ENCODE peak calls at places on chromosomes 1 and 21, in four cellular contexts. U, K, R and Y are unnamed samples.

GRCh38 chr1:207084701-207085180 is 3.9 kb upstream of the C4BPB start:
- DNase-seq in U (peak), K (peak), R (no peak), Y (peak)

GRCh38 chr21:45102391-45102932 is 28.1 kb downstream of the ADARB1 start:
- DNase-seq in U (no peak), K (no peak), R (no peak), Y (no peak)

GRCh38 chr1:176803596-176803995 is 340.6 kb downstream of the PAPPA2 start:
- DNase-seq in U (no peak), K (no peak), R (no peak), Y (no peak)

GRCh38 chr1:170530972-170531757 is 801 bp upstream of the GORAB start:
- DNase-seq in U (no peak), K (no peak), R (no peak), Y (peak)

GRCh38 chr1:243264718-243265117 is 8.9 kb downstream of the SDCCAG8 start:
- DNase-seq in U (no peak), K (no peak), R (no peak), Y (no peak)

GRCh38 chr21:33069994-33070811 is at the start of gene OLIG1:
- DNase-seq in U (no peak), K (no peak), R (no peak), Y (peak)

GRCh38 chr1:87123610-87124009 is 205.1 kb upstream of the LMO4 start:
- DNase-seq in U (no peak), K (no peak), R (no peak), Y (no peak)

GRCh38 chr1:109777980-109778625 is 14.4 kb upstream of the EPS8L3 start:
- DNase-seq in U (no peak), K (no peak), R (no peak), Y (peak)

GRCh38 chr1:230836347-230836746 is 32.0 kb downstream of the C1orf198 start:
- DNase-seq in U (no peak), K (no peak), R (no peak), Y (no peak)

GRCh38 chr1:58909162-58909560 is 125.3 kb upstream of the JUN start:
- DNase-seq in U (no peak), K (no peak), R (no peak), Y (no peak)

GRCh38 chr1:118636004-118636403 is 352.1 kb downstream of the TBX15 start:
- DNase-seq in U (no peak), K (no peak), R (no peak), Y (no peak)

GRCh38 chr1:110606784-110607662 is 865 bp upstream of the KCNA2 start:
- DNase-seq in U (peak), K (no peak), R (no peak), Y (peak)

GRCh38 chr21:45408811-45409261 is 3.9 kb downstream of the COL18A1 start:
- DNase-seq in U (no peak), K (no peak), R (no peak), Y (no peak)

GRCh38 chr1:240401721-240402120 is 210.2 kb downstream of the GREM2 start:
- DNase-seq in U (no peak), K (no peak), R (no peak), Y (no peak)

GRCh38 chr21:35565204-35565611 is 495.1 kb downstream of the SETD4 start:
- DNase-seq in U (no peak), K (no peak), R (no peak), Y (no peak)

GRCh38 chr1:109883248-109883955 is 27.2 kb upstream of the CSF1 start:
- DNase-seq in U (no peak), K (peak), R (no peak), Y (no peak)

GRCh38 chr1:117697220-117697781 is 91.5 kb downstream of the TENT5C start:
- DNase-seq in U (no peak), K (no peak), R (no peak), Y (no peak)

GRCh38 chr1:17404820-17405219 is 32.8 kb downstream of the PADI6 start:
- DNase-seq in U (no peak), K (no peak), R (no peak), Y (no peak)

GRCh38 chr21:44742418-44743153 is 31.2 kb upstream of the TSPEAR start:
- DNase-seq in U (no peak), K (peak), R (no peak), Y (no peak)

GRCh38 chr1:215911406-215911968 is 344.4 kb downstream of the KCTD3 start:
- DNase-seq in U (no peak), K (no peak), R (no peak), Y (no peak)

GRCh38 chr1:9717193-9718005 is 65.9 kb downstream of the PIK3CD start:
- DNase-seq in U (peak), K (peak), R (peak), Y (peak)

GRCh38 chr1:23567996-23568607 is 8.8 kb upstream of the ID3 start:
- DNase-seq in U (peak), K (no peak), R (no peak), Y (peak)
- TF ChIP-seq ATF2 in U (no peak), K (no peak), R (no peak), Y (no peak)

GRCh38 chr1:234748713-234749112 is 138.7 kb upstream of the IRF2BP2 start:
- DNase-seq in U (no peak), K (no peak), R (no peak), Y (no peak)

GRCh38 chr1:234753979-234754378 is 144.0 kb upstream of the IRF2BP2 start:
- DNase-seq in U (no peak), K (no peak), R (no peak), Y (no peak)

GRCh38 chr1:234751678-234752077 is 141.7 kb upstream of the IRF2BP2 start:
- DNase-seq in U (no peak), K (no peak), R (no peak), Y (no peak)

GRCh38 chr1:234752927-234753326 is 142.9 kb upstream of the IRF2BP2 start:
- DNase-seq in U (no peak), K (no peak), R (no peak), Y (no peak)

GRCh38 chr1:234750922-234751595 is 141.1 kb upstream of the IRF2BP2 start:
- DNase-seq in U (peak), K (peak), R (no peak), Y (no peak)
- TF ChIP-seq CREM in U (no peak), K (no peak), R (no peak), Y (no peak)

DNA sequence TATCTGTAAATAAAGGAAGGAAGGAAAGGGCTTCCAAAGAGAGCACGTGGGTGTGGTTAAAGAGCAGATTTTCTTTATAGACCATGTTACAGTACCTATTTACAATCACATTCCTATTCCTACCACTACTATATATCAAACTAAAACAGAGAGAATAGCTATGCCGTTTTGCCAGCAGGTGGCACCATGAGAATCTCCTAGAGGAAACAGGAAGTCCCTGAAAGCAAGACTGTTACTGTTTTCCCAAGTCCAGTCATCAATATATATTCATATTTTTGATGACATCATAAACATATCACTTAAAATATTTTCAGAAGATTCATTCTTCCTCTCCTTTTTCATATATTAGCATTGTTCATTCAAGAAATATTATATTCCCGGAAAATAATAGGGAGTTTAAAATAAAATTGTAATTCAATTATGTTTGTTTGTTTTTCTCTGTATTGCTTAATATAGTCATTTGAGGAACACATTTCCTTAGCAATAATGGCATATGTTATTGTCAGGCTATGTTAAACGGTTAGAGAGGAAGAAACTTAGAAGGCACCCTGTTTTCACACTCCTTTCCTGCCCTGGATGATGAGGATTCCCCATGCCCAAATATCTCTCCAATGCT is 6.6 kb downstream of the CCDC190 start:
- DNase-seq in U (peak), K (peak), R (no peak), Y (peak)
- TF ChIP-seq ATF2 in U (no peak), K (no peak), R (no peak), Y (no peak)

DNA sequence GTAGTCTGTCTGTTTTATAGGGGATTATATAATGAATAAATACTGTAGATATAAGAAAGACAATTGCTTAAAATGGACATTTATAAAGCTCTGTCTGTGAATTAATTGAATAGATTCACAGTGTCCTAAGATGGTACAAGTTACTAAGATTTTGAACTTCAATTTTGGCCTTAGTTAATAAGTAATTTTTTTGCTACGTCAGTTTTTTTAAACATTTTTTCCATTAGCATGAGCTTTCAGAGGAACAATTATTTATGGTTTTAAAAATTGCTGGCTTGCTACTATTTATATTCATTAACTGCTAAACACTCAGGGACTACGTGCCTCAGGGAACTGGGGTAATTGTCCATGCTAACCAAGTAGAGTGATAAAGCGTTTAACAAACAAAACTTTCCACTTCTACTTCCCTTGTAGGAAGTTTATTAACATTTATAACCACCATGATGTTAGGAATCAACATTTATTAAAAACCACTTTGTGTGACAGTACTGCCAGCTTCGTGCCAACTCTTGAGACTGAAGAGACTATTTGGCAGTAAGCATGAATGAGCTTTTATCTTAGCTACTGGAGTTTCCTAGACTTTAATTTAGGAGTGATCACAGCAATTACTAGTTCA is 65.4 kb upstream of the PTGS2 start:
- DNase-seq in U (no peak), K (no peak), R (no peak), Y (no peak)
- TF ChIP-seq CREM in U (no peak), K (no peak), R (no peak), Y (no peak)

GRCh38 chr1:201139306-201139705 is 12.3 kb upstream of the ASCL5 start:
- DNase-seq in U (no peak), K (no peak), R (no peak), Y (no peak)

GRCh38 chr1:201139756-201140155 is 12.8 kb upstream of the ASCL5 start:
- DNase-seq in U (no peak), K (no peak), R (no peak), Y (no peak)

GRCh38 chr1:201138311-201138840 is 11.4 kb upstream of the ASCL5 start:
- DNase-seq in U (no peak), K (no peak), R (no peak), Y (no peak)

GRCh38 chr1:201136696-201137392 is 9.9 kb upstream of the ASCL5 start:
- DNase-seq in U (no peak), K (no peak), R (no peak), Y (no peak)

DNA sequence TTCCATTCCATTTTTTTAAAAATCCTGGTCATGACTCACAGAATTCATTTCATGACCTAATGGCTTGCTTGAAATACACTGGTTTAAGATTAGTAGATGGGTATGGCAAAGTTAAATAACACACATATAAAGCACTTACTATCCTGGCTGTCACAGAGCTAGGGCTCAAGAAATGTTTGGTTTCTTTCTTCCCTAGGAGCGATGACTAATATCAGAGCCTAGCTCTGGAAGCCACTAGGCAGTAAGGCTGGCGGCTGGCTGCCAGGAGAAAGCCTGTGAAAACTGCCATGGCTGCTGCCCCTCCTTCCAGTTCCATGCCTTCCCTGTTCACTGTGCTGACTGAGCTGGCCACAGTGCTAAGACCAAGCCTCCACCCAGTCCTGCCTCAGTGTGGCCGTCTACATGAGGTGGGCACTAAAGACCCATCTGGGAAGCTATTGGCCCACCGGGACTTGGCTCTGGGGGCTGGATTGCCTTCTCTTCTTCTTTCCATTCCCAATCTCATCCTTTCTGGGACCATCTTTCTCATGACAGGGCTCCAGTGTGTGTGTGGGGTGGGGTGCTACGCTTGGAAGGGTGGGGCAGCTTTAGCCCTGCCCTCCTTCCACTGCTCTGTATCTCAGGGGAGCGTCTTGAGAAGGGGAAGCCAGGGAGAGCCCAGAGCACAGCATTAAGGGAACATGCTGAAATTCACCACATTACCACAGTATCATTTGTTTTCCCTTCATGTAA is 10.8 kb upstream of the ASCL5 start:
- DNase-seq in U (no peak), K (no peak), R (no peak), Y (no peak)
- TF ChIP-seq ATF2 in U (no peak), K (no peak), R (no peak), Y (no peak)

GRCh38 chr1:152756872-152757271 is 953 bp upstream of the KPRP start:
- DNase-seq in U (no peak), K (no peak), R (no peak), Y (no peak)
- TF ChIP-seq CREM in U (no peak), K (no peak), R (no peak), Y (no peak)

GRCh38 chr1:23167353-23168078 is 1.1 kb downstream of the LUZP1 start:
- DNase-seq in U (peak), K (peak), R (no peak), Y (peak)
- TF ChIP-seq ATF2 in U (no peak), K (no peak), R (no peak), Y (no peak)